ENCODE peak calls at places on chromosomes 12 and 14, in eight cellular contexts. O, P, C, U, I, K, W and Z are unnamed samples.

GRCh38 chr12:132429932-132430643 is 59.9 kb upstream of the FBRSL1 start:
- DNase-seq in K (peak; percentile 80), W (peak; percentile 52), C (peak; percentile 62), I (peak; percentile 71), O (peak; percentile 60), U (no peak), P (no peak), Z (peak; percentile 88)

GRCh38 chr12:3200779-3201738 is 123.9 kb downstream of the TSPAN9 start:
- DNase-seq in P (no peak), C (no peak), I (no peak), U (peak; percentile 20), O (no peak), W (no peak), K (peak; percentile 39), Z (peak; percentile 46)

GRCh38 chr12:47317182-47317915 is 237.6 kb upstream of the AMIGO2 start:
- DNase-seq in O (no peak), I (no peak), U (no peak), C (no peak), K (no peak), P (no peak), W (no peak), Z (no peak)

GRCh38 chr12:104285740-104286537 is 17.6 kb upstream of the EID3 start:
- DNase-seq in I (no peak), U (peak; percentile 22), P (no peak), C (no peak), O (no peak), W (no peak), K (no peak), Z (no peak)

GRCh38 chr14:34981743-34982420 is 910 bp upstream of the SRP54 start:
- DNase-seq in P (peak; percentile 45), K (peak; percentile 58), I (no peak), U (peak; percentile 58), W (no peak), O (peak; percentile 19), C (peak; percentile 19), Z (peak; percentile 62)

GRCh38 chr14:34507459-34507858 is 32.0 kb downstream of the EAPP start:
- DNase-seq in W (no peak), K (no peak), I (no peak), U (no peak), P (no peak), C (no peak), O (no peak), Z (no peak)

GRCh38 chr12:65269603-65270002 is 8.9 kb upstream of the MSRB3 start:
- DNase-seq in U (peak; percentile 11), I (no peak), O (no peak), P (no peak), K (no peak), W (no peak), C (no peak), Z (no peak)

GRCh38 chr12:128969480-128970055 is 116.3 kb downstream of the GLT1D1 start:
- DNase-seq in W (no peak), C (no peak), U (no peak), K (peak; percentile 74), O (no peak), P (peak; percentile 53), I (no peak), Z (peak; percentile 30)

GRCh38 chr12:40946612-40947194 is 241.4 kb upstream of the PDZRN4 start:
- DNase-seq in O (no peak), U (peak; percentile 58), P (no peak), W (no peak), I (peak; percentile 14), C (no peak), K (no peak), Z (peak; percentile 40)

GRCh38 chr12:117064049-117064448 is 35.2 kb downstream of the TESC start:
- DNase-seq in U (no peak), W (no peak), P (no peak), K (no peak), O (no peak), I (no peak), C (no peak), Z (no peak)

GRCh38 chr12:93536766-93537515 is 35.5 kb upstream of the SOCS2 start:
- DNase-seq in I (no peak), C (no peak), O (no peak), K (no peak), P (no peak), U (no peak), W (no peak), Z (no peak)